ENCODE peak calls at places on chromosome 7, in five cellular contexts. P, Z, E, W and I are unnamed samples.

GRCh38 chr7:129989466-129989865 is 36.7 kb upstream of the UBE2H start:
- DNase-seq in P (no peak), Z (no peak), E (no peak), W (peak), I (no peak)

GRCh38 chr7:146948708-146949107 is 832.1 kb downstream of the CNTNAP2 start:
- DNase-seq in P (no peak), Z (no peak), E (no peak), W (no peak), I (no peak)

GRCh38 chr7:87110778-87111177 is 41.5 kb upstream of the DMTF1 start:
- DNase-seq in P (peak), Z (no peak), E (no peak), W (no peak), I (no peak)

GRCh38 chr7:123190109-123190831 is 9.5 kb downstream of the SLC13A1 start:
- DNase-seq in P (no peak), Z (no peak), E (no peak), W (peak), I (no peak)

GRCh38 chr7:95303501-95303900 is 20.8 kb downstream of the PON1 start:
- DNase-seq in P (no peak), Z (no peak), E (no peak), W (no peak), I (no peak)

GRCh38 chr7:127967276-127967675 is 64.0 kb downstream of the LRRC4 start:
- DNase-seq in P (no peak), Z (no peak), E (no peak), W (no peak), I (no peak)

GRCh38 chr7:43674559-43675436 is 54.5 kb downstream of the COA1 start:
- DNase-seq in P (peak), Z (no peak), E (peak), W (no peak), I (no peak)

GRCh38 chr7:90666186-90666585 is 70.1 kb downstream of the CDK14 start:
- DNase-seq in P (no peak), Z (no peak), E (no peak), W (no peak), I (no peak)

GRCh38 chr7:152076324-152076821 is 50.9 kb downstream of the GALNT11 start:
- DNase-seq in P (peak), Z (peak), E (no peak), W (peak), I (no peak)

GRCh38 chr7:149404830-149405229 is 56.0 kb downstream of the ZNF777 start:
- DNase-seq in P (no peak), Z (no peak), E (no peak), W (no peak), I (no peak)

GRCh38 chr7:134690016-134690415 is 43.4 kb downstream of the BPGM start:
- DNase-seq in P (no peak), Z (no peak), E (no peak), W (peak), I (no peak)

GRCh38 chr7:30678805-30679204 is 3.5 kb downstream of the CRHR2 start:
- DNase-seq in P (no peak), Z (no peak), E (no peak), W (no peak), I (no peak)

GRCh38 chr7:43585521-43585920 is 2.6 kb downstream of the STK17A start:
- DNase-seq in P (no peak), Z (no peak), E (no peak), W (peak), I (no peak)

GRCh38 chr7:110921478-110922210 is 169.3 kb upstream of the LRRN3 start:
- DNase-seq in P (no peak), Z (no peak), E (no peak), W (no peak), I (no peak)

GRCh38 chr7:23471090-23471859 is 984 bp upstream of the IGF2BP3 start:
- DNase-seq in P (no peak), Z (peak), E (no peak), W (peak), I (peak)

GRCh38 chr7:27745064-27745583 is 5.2 kb downstream of the TAX1BP1 start:
- DNase-seq in P (no peak), Z (peak), E (peak), W (peak), I (no peak)

GRCh38 chr7:32479574-32480200 is 10.5 kb downstream of the LSM5 start:
- DNase-seq in P (no peak), Z (peak), E (no peak), W (peak), I (no peak)

GRCh38 chr7:80284848-80285247 is 150.2 kb downstream of the GNAI1 start:
- DNase-seq in P (no peak), Z (no peak), E (no peak), W (no peak), I (no peak)

GRCh38 chr7:2024227-2024918 is 208.4 kb downstream of the MAD1L1 start:
- DNase-seq in P (no peak), Z (no peak), E (no peak), W (no peak), I (peak)

GRCh38 chr7:25356534-25357151 is 128.4 kb upstream of the NPVF start:
- DNase-seq in P (peak), Z (no peak), E (no peak), W (no peak), I (no peak)

GRCh38 chr7:116957874-116958273 is 4.6 kb downstream of the ST7 start:
- DNase-seq in P (no peak), Z (no peak), E (no peak), W (peak), I (no peak)

GRCh38 chr7:87506243-87507180 is 31.0 kb upstream of the ABCB4 start:
- DNase-seq in P (no peak), Z (no peak), E (no peak), W (peak), I (no peak)

GRCh38 chr7:21107101-21107500 is 320.4 kb upstream of the SP8 start:
- DNase-seq in P (no peak), Z (no peak), E (no peak), W (no peak), I (no peak)

GRCh38 chr7:42406358-42406757 is 169.3 kb upstream of the GLI3 start:
- DNase-seq in P (no peak), Z (no peak), E (no peak), W (no peak), I (no peak)

DNA sequence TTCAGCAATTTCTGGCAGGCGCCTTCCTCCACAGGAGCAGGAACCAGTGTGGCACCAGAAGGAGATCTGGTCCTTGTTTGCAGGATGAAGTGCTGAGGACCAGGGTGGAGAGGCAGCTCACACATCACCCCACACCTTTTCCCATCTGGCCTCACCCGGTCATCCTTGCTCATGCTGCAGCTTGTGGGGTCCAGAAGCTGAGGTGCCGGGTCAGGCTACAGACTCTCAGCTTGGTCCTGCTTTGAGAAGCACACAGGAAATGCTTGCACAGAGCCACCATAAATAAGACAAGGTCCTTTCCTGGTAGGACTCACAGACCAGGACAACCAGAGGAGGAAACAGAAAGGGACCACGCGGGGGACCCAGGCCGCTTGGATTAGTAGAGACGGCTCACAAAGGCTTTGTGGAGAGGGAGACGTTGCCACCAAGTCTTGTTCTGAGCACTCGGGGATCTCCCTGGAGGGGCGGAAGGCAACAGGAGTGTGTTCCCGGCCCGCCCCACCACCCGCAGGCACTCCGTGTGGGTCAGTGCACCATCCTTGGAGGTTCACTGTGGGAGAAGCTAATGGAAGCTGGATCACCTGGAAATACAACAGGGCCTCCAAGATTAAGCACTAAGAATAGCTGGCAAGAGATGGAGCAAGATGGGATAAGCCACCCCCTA is 29.6 kb upstream of the EN2 start:
- DNase-seq in P (no peak), Z (no peak), E (no peak), W (no peak), I (no peak)
- TF ChIP-seq CTCF in P (no peak), Z (no peak), E (no peak), W (no peak), I (no peak)

GRCh38 chr7:98135984-98136383 is 29.3 kb downstream of the LMTK2 start:
- DNase-seq in P (peak), Z (no peak), E (no peak), W (no peak), I (no peak)

GRCh38 chr7:98138679-98139078 is 32.0 kb downstream of the LMTK2 start:
- DNase-seq in P (no peak), Z (no peak), E (no peak), W (no peak), I (no peak)

GRCh38 chr7:98137826-98138151 is 31.1 kb downstream of the LMTK2 start:
- DNase-seq in P (no peak), Z (no peak), E (no peak), W (peak), I (no peak)

GRCh38 chr7:98136423-98136822 is 29.8 kb downstream of the LMTK2 start:
- DNase-seq in P (peak), Z (no peak), E (no peak), W (no peak), I (no peak)

GRCh38 chr7:98137134-98137825 is 30.6 kb downstream of the LMTK2 start:
- DNase-seq in P (peak), Z (no peak), E (no peak), W (no peak), I (no peak)
- TF ChIP-seq CTCF in P (peak), Z (no peak), E (no peak), W (no peak), I (no peak)

DNA sequence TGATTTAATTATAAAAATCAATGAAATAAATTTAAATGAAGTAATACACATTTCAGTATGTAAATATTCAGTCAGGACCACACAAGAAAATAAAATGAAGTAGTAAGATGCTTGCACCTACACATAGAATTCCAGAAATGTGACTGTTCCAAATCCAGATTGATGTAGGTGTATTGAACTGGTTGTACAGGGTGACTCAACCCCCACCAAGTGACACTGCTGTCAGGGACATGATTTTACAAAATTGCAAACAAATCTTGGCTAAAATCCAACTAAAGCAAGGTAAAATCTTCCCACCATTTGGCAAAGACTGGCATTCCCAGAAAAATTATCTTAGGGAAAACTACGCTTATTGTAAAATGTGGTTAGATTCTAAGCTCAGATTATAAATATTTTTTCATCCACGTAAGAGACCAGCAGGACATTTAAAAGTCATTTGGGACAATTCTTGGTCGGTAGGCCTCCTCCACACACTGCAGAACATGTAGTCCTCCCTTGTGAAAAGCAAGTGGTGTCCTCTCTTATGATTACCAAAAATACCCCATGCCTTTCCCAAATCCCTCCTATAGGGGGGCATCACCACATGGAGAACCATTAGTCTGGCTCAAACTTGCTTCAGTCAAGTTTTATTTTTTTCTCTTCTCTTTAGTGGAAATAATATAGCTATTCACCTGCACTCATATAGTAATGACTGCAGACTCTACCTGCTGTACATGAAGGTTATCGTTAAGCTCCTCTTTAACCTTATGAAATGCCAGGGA is 287.1 kb upstream of the SMIM30 start:
- DNase-seq in P (no peak), Z (no peak), E (no peak), W (no peak), I (no peak)
- TF ChIP-seq CTCF in P (no peak), Z (peak), E (no peak), W (no peak), I (peak)

GRCh38 chr7:140661124-140661523 is 11.6 kb upstream of the ADCK2 start:
- DNase-seq in P (no peak), Z (no peak), E (no peak), W (no peak), I (no peak)
- TF ChIP-seq CTCF in P (peak), Z (no peak), E (peak), W (no peak), I (no peak)